ENCODE peak calls at places on chromosomes 4 and X, in six cellular contexts. O is colonic mucosa; E is CD8-positive, alpha-beta memory T cell; R is adipocyte; K is stimulated activated CD4-positive, alpha-beta T cell treated with anti-CD3 and anti-CD28 coated beads, Interleukin-15, amount 100 ng/mL, for 1 hour; U is EH. X is an unnamed sample.
A peak's percentile ranks its signal among the peaks of the same experiment; 100 is the strongest.

GRCh38 chrX:49166914-49167739 is 4.6 kb downstream of the MAGIX start:
- DNase-seq in K (peak; percentile 41), E (peak; percentile 54), U (peak; percentile 85), O (peak; percentile 66), R (peak; percentile 51), X (peak; percentile 76)

GRCh38 chrX:48831909-48832291 is 3.5 kb downstream of the PCSK1N start:
- DNase-seq in E (no peak), K (no peak), R (peak; percentile 7), O (no peak), U (no peak), X (no peak)

GRCh38 chr4:127446309-127446708 is 186.4 kb upstream of the INTU start:
- DNase-seq in R (no peak), O (no peak), U (peak; percentile 1), K (no peak), E (no peak), X (no peak)

GRCh38 chr4:68630371-68630770 is 40.1 kb downstream of the UGT2B15 start:
- DNase-seq in O (no peak), E (no peak), R (no peak), K (no peak), U (no peak), X (no peak)

GRCh38 chr4:7167706-7168105 is 24.6 kb upstream of the SORCS2 start:
- DNase-seq in K (no peak), R (no peak), E (no peak), O (no peak), U (no peak), X (no peak)

GRCh38 chr4:10958226-10958856 is 273.8 kb upstream of the CLNK start:
- DNase-seq in R (no peak), E (no peak), K (no peak), O (no peak), U (no peak), X (no peak)

GRCh38 chrX:14915596-14915995 is 42.4 kb downstream of the MOSPD2 start:
- DNase-seq in R (no peak), U (no peak), E (no peak), O (no peak), K (no peak), X (no peak)

GRCh38 chr4:179029683-179030082 is 1587.4 kb upstream of the AGA start:
- DNase-seq in R (no peak), E (no peak), U (no peak), O (no peak), K (no peak), X (no peak)

GRCh38 chr4:95355021-95355420 is 193.8 kb downstream of the UNC5C start:
- DNase-seq in E (no peak), R (no peak), O (no peak), K (no peak), U (no peak), X (no peak)

GRCh38 chrX:41333744-41333993 is 293 bp upstream of the DDX3X start:
- DNase-seq in O (no peak), E (no peak), U (peak; percentile 85), K (no peak), R (peak; percentile 95), X (peak; percentile 90)

GRCh38 chr4:4386736-4387392 is at the start of gene NSG1:
- DNase-seq in O (no peak), K (peak; percentile 9), U (peak; percentile 22), R (peak; percentile 52), E (peak; percentile 65), X (no peak)

GRCh38 chrX:137052641-137053235 is 18.9 kb upstream of the GPR101 start:
- DNase-seq in O (no peak), U (no peak), K (no peak), R (no peak), E (no peak), X (no peak)

GRCh38 chrX:20796450-20796849 is 529.7 kb upstream of the RPS6KA3 start:
- DNase-seq in E (no peak), U (no peak), R (no peak), K (no peak), O (no peak), X (no peak)

GRCh38 chrX:20521245-20521644 is 254.5 kb upstream of the RPS6KA3 start:
- DNase-seq in E (no peak), K (no peak), U (peak; percentile 77), O (no peak), R (peak; percentile 69), X (no peak)

GRCh38 chr4:7426525-7427171 is 8.1 kb downstream of the PSAPL1 start:
- DNase-seq in O (no peak), K (no peak), R (no peak), U (no peak), E (no peak), X (peak; percentile 58)

GRCh38 chr4:104382961-104383360 is 111.7 kb downstream of the CXXC4 start:
- DNase-seq in K (no peak), U (no peak), R (no peak), E (no peak), O (no peak), X (no peak)

GRCh38 chrX:23908219-23909003 is 605 bp downstream of the CXorf58 start:
- DNase-seq in O (no peak), U (no peak), R (no peak), K (no peak), E (no peak), X (no peak)

GRCh38 chrX:115958687-115959359 is 211.7 kb upstream of the AGTR2 start:
- DNase-seq in K (no peak), E (no peak), R (no peak), O (no peak), U (no peak), X (no peak)

GRCh38 chrX:110741213-110741796 is 54.3 kb downstream of the CHRDL1 start:
- DNase-seq in R (peak; percentile 64), U (peak; percentile 81), K (no peak), O (no peak), E (no peak), X (no peak)

GRCh38 chr4:125187621-125188176 is 127.1 kb upstream of the FAT4 start:
- DNase-seq in U (peak; percentile 86), O (no peak), R (peak; percentile 47), K (no peak), E (no peak), X (no peak)

GRCh38 chr4:69470561-69470960 is 25.1 kb downstream of the UGT2B4 start:
- DNase-seq in U (no peak), E (no peak), O (no peak), K (no peak), R (no peak), X (no peak)

GRCh38 chr4:84582988-84583870 is at the start of gene CDS1:
- DNase-seq in E (no peak), K (no peak), U (peak; percentile 7), R (peak; percentile 39), O (peak; percentile 80), X (peak; percentile 66)

GRCh38 chr4:108972613-108973283 is 209.9 kb upstream of the ETNPPL start:
- DNase-seq in O (no peak), K (no peak), U (no peak), R (no peak), E (no peak), X (no peak)

GRCh38 chr4:27066591-27066990 is 205.9 kb downstream of the STIM2 start:
- DNase-seq in K (no peak), E (no peak), R (no peak), O (peak; percentile 18), U (no peak), X (no peak)

GRCh38 chrX:134803060-134803459 is 144.8 kb upstream of the PLAC1 start:
- DNase-seq in O (no peak), K (no peak), R (no peak), E (no peak), U (no peak), X (no peak)

GRCh38 chrX:41108684-41109205 is 23.5 kb downstream of the USP9X start:
- DNase-seq in K (no peak), E (no peak), U (no peak), R (no peak), O (no peak), X (no peak)

GRCh38 chr4:17780461-17781071 is 855 bp downstream of the FAM184B start:
- DNase-seq in U (peak; percentile 55), E (no peak), O (no peak), R (peak; percentile 27), K (no peak), X (no peak)

GRCh38 chrX:57772637-57773036 is 92.6 kb upstream of the NLRP2B start:
- DNase-seq in O (no peak), U (no peak), E (no peak), K (no peak), R (no peak), X (no peak)

GRCh38 chr4:139676913-139677585 is 11.4 kb downstream of the MGST2 start:
- DNase-seq in R (no peak), O (no peak), U (no peak), E (no peak), K (no peak), X (no peak)

GRCh38 chr4:119035941-119036737 is 99.5 kb upstream of the MYOZ2 start:
- DNase-seq in U (peak; percentile 85), O (no peak), R (peak; percentile 59), K (no peak), E (no peak), X (no peak)

GRCh38 chr4:89307446-89308160 is at the start of gene GPRIN3:
- DNase-seq in U (peak; percentile 9), R (peak; percentile 67), K (no peak), E (peak; percentile 72), O (peak; percentile 75), X (peak; percentile 64)

GRCh38 chrX:129686422-129686948 is 31.7 kb upstream of the APLN start:
- DNase-seq in E (no peak), K (no peak), U (no peak), R (peak; percentile 67), O (no peak), X (no peak)

GRCh38 chrX:68669872-68670271 is 22.4 kb downstream of the STARD8 start:
- DNase-seq in E (no peak), U (peak; percentile 61), R (peak; percentile 30), K (no peak), O (no peak), X (no peak)

X was measured in ascending aorta.